ENCODE peak calls at places on chromosome 15, in four cellular contexts. One of them, this sample, is unnamed.

GRCh38 chr15:98433302-98433701 is 215.0 kb upstream of the IGF1R start:
- DNase-seq in HFFc6: no peak
- DNase-seq in GM06990: no peak
- DNase-seq in HL-60: no peak
- DNase-seq in this sample: no peak

GRCh38 chr15:70923311-70924080 is 30.9 kb downstream of the LRRC49 start:
- DNase-seq in HFFc6: no peak
- DNase-seq in GM06990: no peak
- DNase-seq in HL-60: no peak
- DNase-seq in this sample: no peak

GRCh38 chr15:72155021-72155621 is 36.9 kb downstream of the SENP8 start:
- DNase-seq in HFFc6: no peak
- DNase-seq in GM06990: no peak
- DNase-seq in HL-60: no peak
- DNase-seq in this sample: no peak

GRCh38 chr15:66387176-66388056 is 704 bp downstream of the MAP2K1 start:
- DNase-seq in HFFc6: peak; percentile 58
- DNase-seq in GM06990: peak; percentile 73
- DNase-seq in HL-60: no peak
- DNase-seq in this sample: no peak

GRCh38 chr15:72732554-72732953 is 46.5 kb downstream of the BBS4 start:
- DNase-seq in HFFc6: no peak
- DNase-seq in GM06990: no peak
- DNase-seq in HL-60: no peak
- DNase-seq in this sample: no peak

GRCh38 chr15:71538181-71538580 is 272.2 kb upstream of the NR2E3 start:
- DNase-seq in HFFc6: no peak
- DNase-seq in GM06990: no peak
- DNase-seq in HL-60: no peak
- DNase-seq in this sample: no peak

GRCh38 chr15:99738047-99738847 is 5.0 kb upstream of the LYSMD4 start:
- DNase-seq in HFFc6: no peak
- DNase-seq in GM06990: no peak
- DNase-seq in HL-60: no peak
- DNase-seq in this sample: no peak

GRCh38 chr15:89217686-89218376 is 3.5 kb downstream of the RLBP1 start:
- DNase-seq in HFFc6: no peak
- DNase-seq in GM06990: no peak
- DNase-seq in HL-60: no peak
- DNase-seq in this sample: no peak

DNA sequence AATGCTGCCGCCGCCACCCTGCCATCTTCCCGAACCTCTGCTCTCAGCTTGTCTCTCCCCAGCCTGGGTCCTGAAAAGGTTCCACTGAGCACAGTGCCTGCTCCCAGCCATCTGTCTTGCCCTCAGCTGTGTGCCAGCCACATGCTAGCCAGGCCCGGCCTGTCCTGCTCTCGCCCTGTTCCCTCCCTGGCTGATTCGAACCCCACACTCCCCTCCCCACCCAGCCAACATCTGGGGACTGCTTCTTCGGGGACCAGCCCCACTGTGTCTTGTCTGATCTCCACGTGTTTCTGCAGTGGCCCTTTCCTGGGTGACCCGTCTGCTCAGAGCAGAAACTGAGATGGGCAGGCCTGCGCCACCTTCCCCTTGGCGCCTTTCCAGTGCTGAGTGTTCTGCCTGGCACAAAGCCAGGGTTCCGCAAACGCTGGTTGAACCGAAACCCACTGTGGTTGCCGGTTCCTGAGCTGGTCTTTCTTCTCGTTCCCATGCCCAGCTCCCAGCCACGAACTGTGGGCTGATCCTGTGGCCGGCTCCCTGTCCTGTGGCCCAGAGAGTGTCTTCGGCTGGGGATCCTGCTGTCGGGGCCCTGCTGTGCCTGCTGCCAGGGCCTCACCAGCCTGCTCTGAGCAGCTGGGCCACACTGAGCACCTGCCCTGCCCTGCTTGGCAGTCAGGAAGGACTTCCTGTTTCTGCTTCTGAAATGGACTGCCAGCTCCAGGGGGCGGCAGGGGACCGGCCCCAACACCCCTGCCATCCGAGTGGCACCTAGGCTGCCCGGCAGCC is 62.7 kb upstream of the KLF13 start:
- DNase-seq in HFFc6: no peak
- DNase-seq in GM06990: peak; percentile 88
- DNase-seq in HL-60: peak; percentile 99
- DNase-seq in this sample: peak; percentile 48
- TF ChIP-seq CTCF in HFFc6: no peak
- TF ChIP-seq CTCF in GM06990: peak; percentile 34
- TF ChIP-seq CTCF in HL-60: no peak
- TF ChIP-seq CTCF in this sample: no peak

GRCh38 chr15:94168250-94168649 is 63.1 kb upstream of the MCTP2 start:
- DNase-seq in HFFc6: no peak
- DNase-seq in GM06990: no peak
- DNase-seq in HL-60: no peak
- DNase-seq in this sample: no peak
- TF ChIP-seq CTCF in HFFc6: peak; percentile 63
- TF ChIP-seq CTCF in GM06990: peak; percentile 19
- TF ChIP-seq CTCF in HL-60: peak; percentile 43
- TF ChIP-seq CTCF in this sample: no peak

DNA sequence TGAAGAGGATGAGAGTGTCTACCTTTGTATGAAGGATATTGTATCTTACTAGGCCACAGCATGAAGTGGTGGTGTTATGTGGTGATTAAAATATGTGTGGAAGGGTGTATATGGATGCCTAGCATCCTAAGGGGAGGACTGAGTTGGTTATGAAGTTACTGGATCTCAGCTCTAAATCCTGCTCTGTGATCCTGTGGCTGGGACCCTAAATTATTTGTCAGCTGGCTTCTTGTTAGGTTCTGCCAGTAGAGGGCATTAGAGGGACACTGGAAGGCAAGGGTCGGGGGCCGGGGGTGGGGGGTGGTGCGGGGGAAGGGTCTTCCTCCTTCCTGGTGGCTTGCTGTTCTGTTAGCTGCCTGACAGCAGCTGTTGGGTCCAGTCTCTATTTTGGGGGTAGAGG is 34.9 kb downstream of the MORF4L1 start:
- DNase-seq in HFFc6: no peak
- DNase-seq in GM06990: no peak
- DNase-seq in HL-60: no peak
- DNase-seq in this sample: no peak
- TF ChIP-seq CTCF in HFFc6: peak; percentile 62
- TF ChIP-seq CTCF in GM06990: peak; percentile 49
- TF ChIP-seq CTCF in HL-60: no peak
- TF ChIP-seq CTCF in this sample: no peak

GRCh38 chr15:58268746-58269145 is 130.6 kb downstream of the AQP9 start:
- DNase-seq in HFFc6: no peak
- DNase-seq in GM06990: no peak
- DNase-seq in HL-60: no peak
- DNase-seq in this sample: no peak
- TF ChIP-seq CTCF in HFFc6: no peak
- TF ChIP-seq CTCF in GM06990: no peak
- TF ChIP-seq CTCF in HL-60: no peak
- TF ChIP-seq CTCF in this sample: no peak

GRCh38 chr15:37103475-37104071 is 3.2 kb upstream of the MEIS2 start:
- DNase-seq in HFFc6: no peak
- DNase-seq in GM06990: no peak
- DNase-seq in HL-60: no peak
- DNase-seq in this sample: no peak
- TF ChIP-seq CTCF in HFFc6: no peak
- TF ChIP-seq CTCF in GM06990: no peak
- TF ChIP-seq CTCF in HL-60: no peak
- TF ChIP-seq CTCF in this sample: no peak

GRCh38 chr15:43439268-43439667 is 53.7 kb downstream of the TP53BP1 start:
- DNase-seq in HFFc6: no peak
- DNase-seq in GM06990: no peak
- DNase-seq in HL-60: no peak
- DNase-seq in this sample: no peak
- TF ChIP-seq CTCF in HFFc6: no peak
- TF ChIP-seq CTCF in GM06990: no peak
- TF ChIP-seq CTCF in HL-60: no peak
- TF ChIP-seq CTCF in this sample: no peak

GRCh38 chr15:59632714-59633113 is 21.1 kb downstream of the GCNT3 start:
- DNase-seq in HFFc6: peak; percentile 12
- DNase-seq in GM06990: no peak
- DNase-seq in HL-60: no peak
- DNase-seq in this sample: no peak
- TF ChIP-seq CTCF in HFFc6: peak; percentile 68
- TF ChIP-seq CTCF in GM06990: no peak
- TF ChIP-seq CTCF in HL-60: no peak
- TF ChIP-seq CTCF in this sample: no peak

GRCh38 chr15:33395376-33395775 is 84.6 kb downstream of the RYR3 start:
- DNase-seq in HFFc6: no peak
- DNase-seq in GM06990: no peak
- DNase-seq in HL-60: no peak
- DNase-seq in this sample: no peak

GRCh38 chr15:33395841-33396240 is 85.1 kb downstream of the RYR3 start:
- DNase-seq in HFFc6: no peak
- DNase-seq in GM06990: no peak
- DNase-seq in HL-60: no peak
- DNase-seq in this sample: no peak

GRCh38 chr15:33396457-33396856 is 85.7 kb downstream of the RYR3 start:
- DNase-seq in HFFc6: no peak
- DNase-seq in GM06990: no peak
- DNase-seq in HL-60: no peak
- DNase-seq in this sample: no peak

GRCh38 chr15:33393552-33393951 is 82.8 kb downstream of the RYR3 start:
- DNase-seq in HFFc6: no peak
- DNase-seq in GM06990: no peak
- DNase-seq in HL-60: no peak
- DNase-seq in this sample: no peak

DNA sequence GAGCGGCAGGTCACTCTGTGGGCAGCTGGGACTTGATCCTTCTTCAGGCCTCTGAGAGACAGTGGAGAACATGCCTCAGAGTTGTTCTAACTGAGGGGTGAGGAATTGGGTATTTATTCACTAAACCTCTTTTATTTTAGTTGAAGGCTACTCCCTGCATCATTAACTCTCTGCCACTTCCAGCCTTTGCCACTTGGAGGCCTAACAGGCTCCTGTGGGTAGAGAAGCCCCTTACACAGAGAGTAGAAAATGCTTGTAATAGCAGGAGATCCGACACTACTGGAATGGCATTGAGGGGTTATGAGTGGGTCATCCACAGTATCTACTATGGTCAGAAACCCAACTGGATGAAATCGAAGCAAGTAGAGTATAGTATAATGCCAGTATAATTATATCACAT is 81.7 kb downstream of the RYR3 start:
- DNase-seq in HFFc6: no peak
- DNase-seq in GM06990: no peak
- DNase-seq in HL-60: no peak
- DNase-seq in this sample: no peak
- TF ChIP-seq CTCF in HFFc6: no peak
- TF ChIP-seq CTCF in GM06990: peak; percentile 13
- TF ChIP-seq CTCF in HL-60: no peak
- TF ChIP-seq CTCF in this sample: no peak

GRCh38 chr15:64629063-64629462 is 146.3 kb downstream of the RBPMS2 start:
- DNase-seq in HFFc6: no peak
- DNase-seq in GM06990: no peak
- DNase-seq in HL-60: no peak
- DNase-seq in this sample: no peak

GRCh38 chr15:64634576-64635485 is 140.6 kb downstream of the RBPMS2 start:
- DNase-seq in HFFc6: no peak
- DNase-seq in GM06990: peak; percentile 38
- DNase-seq in HL-60: no peak
- DNase-seq in this sample: no peak

GRCh38 chr15:64633332-64633731 is 142.1 kb downstream of the RBPMS2 start:
- DNase-seq in HFFc6: no peak
- DNase-seq in GM06990: no peak
- DNase-seq in HL-60: no peak
- DNase-seq in this sample: no peak

GRCh38 chr15:64634020-64634419 is 141.4 kb downstream of the RBPMS2 start:
- DNase-seq in HFFc6: no peak
- DNase-seq in GM06990: peak; percentile 62
- DNase-seq in HL-60: no peak
- DNase-seq in this sample: no peak

GRCh38 chr15:64630403-64631107 is 144.8 kb downstream of the RBPMS2 start:
- DNase-seq in HFFc6: no peak
- DNase-seq in GM06990: no peak
- DNase-seq in HL-60: no peak
- DNase-seq in this sample: no peak
- TF ChIP-seq CTCF in HFFc6: no peak
- TF ChIP-seq CTCF in GM06990: no peak
- TF ChIP-seq CTCF in HL-60: no peak
- TF ChIP-seq CTCF in this sample: no peak

DNA sequence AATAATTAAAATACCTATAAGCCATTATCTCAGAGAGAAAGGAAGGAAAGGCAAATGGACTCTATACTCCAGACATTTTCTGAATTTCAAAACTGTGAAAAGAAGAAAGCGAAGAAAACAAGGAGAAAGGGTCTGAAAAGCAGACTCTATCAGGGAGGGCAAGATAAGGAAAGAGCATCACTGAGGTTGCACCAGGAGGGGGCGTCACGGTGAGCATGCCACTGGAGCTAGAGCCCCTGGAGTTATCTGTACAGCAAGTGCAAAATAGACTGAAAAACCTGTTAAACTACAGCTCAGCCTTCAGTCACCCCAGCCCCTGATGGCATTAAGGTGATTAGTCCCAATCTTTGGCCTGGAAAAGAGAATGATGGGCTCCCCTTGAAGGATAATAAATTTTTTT is 514.3 kb downstream of the GABRG3 start:
- DNase-seq in HFFc6: no peak
- DNase-seq in GM06990: no peak
- DNase-seq in HL-60: no peak
- DNase-seq in this sample: no peak
- TF ChIP-seq CTCF in HFFc6: no peak
- TF ChIP-seq CTCF in GM06990: no peak
- TF ChIP-seq CTCF in HL-60: no peak
- TF ChIP-seq CTCF in this sample: no peak

This sample was measured in esophagus squamous epithelium.